ENCODE peak calls at places on chromosomes 2 and 18, in six cellular contexts. O is AG09319; F is NCI-H460; Z is RPMI8226; C is left ventricle myocardium inferior; U is stimulated activated CD4-positive, alpha-beta T cell treated with anti-CD3 and anti-CD28 coated beads, TNF-alpha, amount 100 ng/mL, for 24 hours. I is an unnamed sample.

GRCh38 chr2:3598912-3599854 is 4.3 kb downstream of the COLEC11 start:
- DNase-seq in O (no peak), F (no peak), Z (no peak), C (no peak), U (no peak), I (no peak)

GRCh38 chr18:2715990-2716389 is 60.5 kb downstream of the SMCHD1 start:
- DNase-seq in O (no peak), F (no peak), Z (no peak), C (no peak), U (no peak), I (no peak)

GRCh38 chr2:1738163-1738562 is 6.2 kb downstream of the PXDN start:
- DNase-seq in O (no peak), F (no peak), Z (no peak), C (no peak), U (no peak), I (no peak)

GRCh38 chr2:103161456-103162289 is 399.8 kb downstream of the TMEM182 start:
- DNase-seq in O (peak; percentile 1), F (peak; percentile 56), Z (peak; percentile 57), C (no peak), U (no peak), I (no peak)

GRCh38 chr2:185583058-185583816 is 155.4 kb upstream of the FSIP2 start:
- DNase-seq in O (no peak), F (peak; percentile 26), Z (no peak), C (no peak), U (no peak), I (no peak)

GRCh38 chr2:215718426-215718825 is 282.6 kb upstream of the FN1 start:
- DNase-seq in O (no peak), F (no peak), Z (no peak), C (no peak), U (no peak), I (no peak)

GRCh38 chr2:96254592-96254991 is 11.2 kb downstream of the TMEM127 start:
- DNase-seq in O (no peak), F (no peak), Z (no peak), C (peak; percentile 40), U (no peak), I (no peak)

GRCh38 chr2:157837851-157838441 is 38.2 kb downstream of the ACVR1 start:
- DNase-seq in O (no peak), F (no peak), Z (no peak), C (peak; percentile 33), U (no peak), I (no peak)

GRCh38 chr2:74873678-74874640 is 40.0 kb downstream of the HK2 start:
- DNase-seq in O (no peak), F (no peak), Z (no peak), C (no peak), U (no peak), I (no peak)

GRCh38 chr18:59909289-59910036 is 9.7 kb downstream of the PMAIP1 start:
- DNase-seq in O (no peak), F (no peak), Z (no peak), C (no peak), U (no peak), I (no peak)

GRCh38 chr2:185484601-185485000 is 254.0 kb upstream of the FSIP2 start:
- DNase-seq in O (no peak), F (no peak), Z (no peak), C (no peak), U (no peak), I (no peak)

GRCh38 chr2:201070966-201071304 is 536 bp downstream of the HYCC2 start:
- DNase-seq in O (no peak), F (no peak), Z (peak; percentile 18), C (no peak), U (no peak), I (no peak)